ENCODE peak calls at places on chromosomes 4 and X, in six cellular contexts. R is non-pigmented ciliary epithelial cell; F is activated CD4-positive, alpha-beta T cell treated with anti-CD3 and anti-CD28 coated beads for 1 hour; L is stromal cell of bone marrow; W is AG08396; V is NCI-H1694 treated with DMSO at 0.1 percent for 48 hours. B is an unnamed sample.

GRCh38 chr4:137545461-137545861 is 13.2 kb upstream of the PCDH18 start:
- DNase-seq in V (no peak), L (peak; percentile 84), F (no peak), R (no peak), W (peak; percentile 67), B (no peak)

GRCh38 chr4:188930822-188931221 is 791.6 kb downstream of the TRIML1 start:
- DNase-seq in W (no peak), L (no peak), R (no peak), V (no peak), F (no peak), B (no peak)

GRCh38 chrX:41334866-41335589 is 1.1 kb downstream of the DDX3X start:
- DNase-seq in R (no peak), L (no peak), F (peak; percentile 41), W (peak; percentile 77), V (no peak), B (no peak)

GRCh38 chrX:40314070-40314469 is 216.3 kb upstream of the BCOR start:
- DNase-seq in L (no peak), F (no peak), R (no peak), W (no peak), V (no peak), B (no peak)

GRCh38 chrX:19514791-19515614 is at the start of gene MAP3K15:
- DNase-seq in V (no peak), F (no peak), W (peak; percentile 63), R (no peak), L (no peak), B (no peak)

GRCh38 chr4:62517721-62518120 is 1317.6 kb downstream of the ADGRL3 start:
- DNase-seq in R (peak; percentile 13), L (no peak), V (no peak), W (no peak), F (no peak), B (no peak)

GRCh38 chrX:155148724-155149537 is 67.3 kb upstream of the VBP1 start:
- DNase-seq in R (no peak), F (no peak), L (no peak), W (peak; percentile 14), V (peak; percentile 19), B (no peak)

GRCh38 chr4:183571350-183572076 is 66.7 kb downstream of the ING2 start:
- DNase-seq in R (no peak), V (peak; percentile 10), F (no peak), W (peak; percentile 42), L (peak; percentile 18), B (no peak)

GRCh38 chr4:1601852-1602525 is 82.1 kb downstream of the FAM53A start:
- DNase-seq in R (no peak), L (no peak), V (no peak), W (no peak), F (no peak), B (no peak)

GRCh38 chrX:139691493-139691842 is 16.5 kb downstream of the MCF2 start:
- DNase-seq in W (no peak), V (no peak), F (no peak), R (no peak), L (no peak), B (no peak)

GRCh38 chr4:124931050-124931449 is 218.5 kb upstream of the ANKRD50 start:
- DNase-seq in V (no peak), L (peak; percentile 51), R (peak; percentile 37), W (peak; percentile 7), F (no peak), B (no peak)

GRCh38 chrX:38260231-38260630 is 39.6 kb upstream of the SRPX start:
- DNase-seq in R (no peak), F (no peak), L (no peak), W (peak; percentile 17), V (peak; percentile 20), B (no peak)

GRCh38 chr4:159035570-159035969 is 67.3 kb upstream of the RAPGEF2 start:
- DNase-seq in W (no peak), V (no peak), L (no peak), F (no peak), R (no peak), B (no peak)

GRCh38 chr4:11428701-11429571 is at the start of gene HS3ST1:
- DNase-seq in F (no peak), V (peak; percentile 45), R (no peak), W (peak; percentile 42), L (peak; percentile 54), B (peak; percentile 85)

GRCh38 chr4:150297861-150298474 is 219.7 kb downstream of the DCLK2 start:
- DNase-seq in W (no peak), R (peak; percentile 40), F (no peak), L (peak; percentile 48), V (peak; percentile 70), B (no peak)

GRCh38 chr4:132108784-132109183 is 1040.3 kb upstream of the PCDH10 start:
- DNase-seq in V (no peak), L (no peak), W (peak; percentile 16), R (no peak), F (no peak), B (no peak)

GRCh38 chr4:149145803-149146202 is 669.8 kb downstream of the IQCM start:
- DNase-seq in W (peak; percentile 41), F (no peak), V (no peak), L (peak; percentile 18), R (peak; percentile 65), B (no peak)

GRCh38 chr4:27318740-27319139 is 458.1 kb downstream of the STIM2 start:
- DNase-seq in W (peak; percentile 14), F (no peak), V (no peak), L (peak; percentile 19), R (no peak), B (no peak)

GRCh38 chr4:182897601-182898478 is 19.3 kb downstream of the DCTD start:
- DNase-seq in R (no peak), L (no peak), W (no peak), V (no peak), F (no peak), B (no peak)

GRCh38 chr4:123929565-123929964 is 533.0 kb downstream of the SPRY1 start:
- DNase-seq in L (no peak), R (no peak), F (no peak), V (no peak), W (no peak), B (no peak)

GRCh38 chr4:2243682-2244380 is 1.9 kb upstream of the HAUS3 start:
- DNase-seq in V (peak; percentile 16), F (no peak), L (peak; percentile 44), R (no peak), W (peak; percentile 50), B (no peak)

GRCh38 chr4:7330811-7331681 is 103.7 kb downstream of the PSAPL1 start:
- DNase-seq in F (no peak), W (no peak), L (no peak), V (no peak), R (no peak), B (no peak)

GRCh38 chrX:84362184-84362838 is 139.9 kb downstream of the HDX start:
- DNase-seq in F (no peak), L (no peak), R (no peak), W (no peak), V (no peak), B (no peak)

GRCh38 chrX:53714580-53715335 is 28.2 kb upstream of the HUWE1 start:
- DNase-seq in R (no peak), W (no peak), L (peak; percentile 16), V (no peak), F (peak; percentile 12), B (no peak)

GRCh38 chrX:74613350-74614192 is 853 bp downstream of the RLIM start:
- DNase-seq in V (peak; percentile 20), R (peak; percentile 4), L (no peak), W (peak; percentile 12), F (no peak), B (no peak)

GRCh38 chrX:49675075-49675719 is 20.6 kb downstream of the PAGE1 start:
- DNase-seq in R (no peak), W (no peak), L (no peak), V (no peak), F (no peak), B (no peak)

GRCh38 chr4:114296126-114296525 is 302.5 kb upstream of the UGT8 start:
- DNase-seq in W (no peak), R (no peak), F (no peak), V (no peak), L (no peak), B (no peak)

GRCh38 chr4:55838356-55838755 is 15.1 kb upstream of the EXOC1 start:
- DNase-seq in R (no peak), V (no peak), L (no peak), F (no peak), W (no peak), B (no peak)

GRCh38 chr4:77084019-77084604 is 8.3 kb upstream of the CCNI start:
- DNase-seq in W (no peak), R (no peak), F (no peak), V (no peak), L (no peak), B (no peak)

GRCh38 chr4:43374352-43374751 is 481.8 kb downstream of the GRXCR1 start:
- DNase-seq in W (no peak), R (no peak), F (no peak), V (peak; percentile 25), L (no peak), B (no peak)

GRCh38 chrX:18574591-18574990 is 97.3 kb downstream of the RS1 start:
- DNase-seq in W (peak; percentile 38), F (no peak), L (peak; percentile 56), V (no peak), R (peak; percentile 11), B (no peak)

GRCh38 chr4:84938316-84938715 is 28.2 kb downstream of the WDFY3 start:
- DNase-seq in W (peak; percentile 61), V (no peak), L (peak; percentile 36), F (no peak), R (peak; percentile 42), B (no peak)

GRCh38 chrX:26254436-26254835 is 38.5 kb downstream of the MAGEB5 start:
- DNase-seq in R (no peak), F (no peak), V (no peak), W (no peak), L (no peak), B (no peak)

GRCh38 chr4:27217261-27217769 is 356.7 kb downstream of the STIM2 start:
- DNase-seq in V (no peak), L (peak; percentile 82), W (no peak), F (no peak), R (no peak), B (peak; percentile 69)

GRCh38 chrX:102712216-102712966 is at the start of gene GPRASP2:
- DNase-seq in F (no peak), R (no peak), L (no peak), W (peak; percentile 49), V (peak; percentile 0), B (no peak)

GRCh38 chrX:133681416-133681815 is 266.1 kb upstream of the GPC4 start:
- DNase-seq in W (no peak), V (no peak), F (no peak), R (no peak), L (no peak), B (no peak)

GRCh38 chr4:127623755-127624087 is 9.0 kb upstream of the INTU start:
- DNase-seq in L (peak; percentile 13), R (no peak), F (no peak), W (peak; percentile 75), V (no peak), B (no peak)